ENCODE peak calls at places on chromosomes 4 and X, in five cellular contexts. One of them, this sample, is unnamed. For H3K27me3, the result is how much of the 10 kb centered on the place peaks cover.

GRCh38 chrX:119477812-119478232 is 9.6 kb downstream of the SLC25A5 start:
- DNase-seq in heart left ventricle: no peak
- DNase-seq in ovary: peak
- DNase-seq in left lung: no peak
- DNase-seq in lung: no peak
- DNase-seq in this sample: peak

GRCh38 chr4:37976991-37977470 is 16.8 kb downstream of the PTTG2 start:
- DNase-seq in heart left ventricle: peak
- DNase-seq in ovary: peak
- DNase-seq in left lung: peak
- DNase-seq in lung: peak
- DNase-seq in this sample: peak

GRCh38 chr4:38673109-38673978 is 9.3 kb downstream of the KLF3 start:
- DNase-seq in heart left ventricle: peak
- DNase-seq in ovary: peak
- DNase-seq in left lung: peak
- DNase-seq in lung: peak
- DNase-seq in this sample: peak

GRCh38 chr4:186723207-186724047 is at the start of gene FAT1:
- DNase-seq in heart left ventricle: peak
- DNase-seq in ovary: peak
- DNase-seq in left lung: peak
- DNase-seq in lung: peak
- DNase-seq in this sample: peak

GRCh38 chr4:75924309-75924708 is 16.5 kb downstream of the NAAA start:
- DNase-seq in heart left ventricle: no peak
- DNase-seq in ovary: no peak
- DNase-seq in left lung: no peak
- DNase-seq in lung: no peak
- DNase-seq in this sample: no peak

GRCh38 chrX:40152706-40153334 is 55.1 kb upstream of the BCOR start:
- DNase-seq in heart left ventricle: peak
- DNase-seq in ovary: no peak
- DNase-seq in left lung: peak
- DNase-seq in lung: no peak
- DNase-seq in this sample: peak

GRCh38 chr4:78369691-78370090 is 181.9 kb upstream of the ANXA3 start:
- DNase-seq in heart left ventricle: no peak
- DNase-seq in ovary: no peak
- DNase-seq in left lung: no peak
- DNase-seq in lung: no peak
- DNase-seq in this sample: no peak

GRCh38 chrX:132426695-132427281 is 62.0 kb downstream of the MBNL3 start:
- DNase-seq in heart left ventricle: no peak
- DNase-seq in ovary: no peak
- DNase-seq in left lung: no peak
- DNase-seq in lung: no peak
- DNase-seq in this sample: no peak

GRCh38 chr4:3218824-3219760 is 29.9 kb upstream of the MSANTD1 start:
- DNase-seq in heart left ventricle: no peak
- DNase-seq in ovary: no peak
- DNase-seq in left lung: peak
- DNase-seq in lung: no peak
- DNase-seq in this sample: no peak

GRCh38 chr4:7973545-7973981 is 33.9 kb upstream of the AFAP1 start:
- DNase-seq in heart left ventricle: peak
- DNase-seq in ovary: no peak
- DNase-seq in left lung: no peak
- DNase-seq in lung: no peak
- DNase-seq in this sample: no peak

GRCh38 chrX:133935096-133935495 is 50.3 kb downstream of the GPC3 start:
- DNase-seq in heart left ventricle: no peak
- DNase-seq in ovary: no peak
- DNase-seq in left lung: no peak
- DNase-seq in lung: no peak
- DNase-seq in this sample: no peak

GRCh38 chrX:3184176-3184930 is 143.1 kb downstream of the ARSF start:
- DNase-seq in heart left ventricle: no peak
- DNase-seq in ovary: no peak
- DNase-seq in left lung: no peak
- DNase-seq in lung: no peak
- DNase-seq in this sample: peak

GRCh38 chr4:7530026-7530562 is 95.4 kb upstream of the PSAPL1 start:
- DNase-seq in heart left ventricle: no peak
- DNase-seq in ovary: no peak
- DNase-seq in left lung: peak
- DNase-seq in lung: no peak
- DNase-seq in this sample: no peak

GRCh38 chr4:187380181-187380581 is 615.4 kb upstream of the ZFP42 start:
- DNase-seq in heart left ventricle: no peak
- DNase-seq in ovary: no peak
- DNase-seq in left lung: no peak
- DNase-seq in lung: peak
- DNase-seq in this sample: no peak

GRCh38 chrX:1895583-1895982 is 280.7 kb downstream of the ASMT start:
- DNase-seq in heart left ventricle: no peak
- DNase-seq in ovary: no peak
- DNase-seq in left lung: no peak
- DNase-seq in lung: no peak
- DNase-seq in this sample: no peak

GRCh38 chr4:53721276-53721675 is 130.0 kb upstream of the LNX1 start:
- DNase-seq in heart left ventricle: no peak
- DNase-seq in ovary: no peak
- DNase-seq in left lung: no peak
- DNase-seq in lung: no peak
- DNase-seq in this sample: no peak
- H3K27ac ChIP-seq in heart left ventricle: no peak
- H3K27ac ChIP-seq in ovary: no peak
- H3K27ac ChIP-seq in left lung: no peak
- H3K27ac ChIP-seq in lung: no peak
- H3K27ac ChIP-seq in this sample: no peak

GRCh38 chr4:148434075-148434773 is 8.0 kb downstream of the NR3C2 start:
- DNase-seq in heart left ventricle: no peak
- DNase-seq in ovary: no peak
- DNase-seq in left lung: no peak
- DNase-seq in lung: no peak
- DNase-seq in this sample: no peak

GRCh38 chr4:148438047-148438446 is 4.2 kb downstream of the NR3C2 start:
- DNase-seq in heart left ventricle: no peak
- DNase-seq in ovary: no peak
- DNase-seq in left lung: no peak
- DNase-seq in lung: no peak
- DNase-seq in this sample: no peak

GRCh38 chr4:148435654-148436406 is 6.4 kb downstream of the NR3C2 start:
- DNase-seq in heart left ventricle: no peak
- DNase-seq in ovary: no peak
- DNase-seq in left lung: no peak
- DNase-seq in lung: no peak
- DNase-seq in this sample: no peak

GRCh38 chr4:148436512-148436911 is 5.7 kb downstream of the NR3C2 start:
- DNase-seq in heart left ventricle: no peak
- DNase-seq in ovary: no peak
- DNase-seq in left lung: no peak
- DNase-seq in lung: no peak
- DNase-seq in this sample: no peak

GRCh38 chr4:148437439-148437838 is 4.8 kb downstream of the NR3C2 start:
- DNase-seq in heart left ventricle: no peak
- DNase-seq in ovary: no peak
- DNase-seq in left lung: no peak
- DNase-seq in lung: no peak
- DNase-seq in this sample: no peak
- H3K27me3 ChIP-seq in heart left ventricle: under half
- H3K27me3 ChIP-seq in ovary: under half
- H3K27me3 ChIP-seq in left lung: under half
- H3K27me3 ChIP-seq in lung: under half
- H3K27me3 ChIP-seq in this sample: under half

GRCh38 chr4:42280327-42281095 is 116.8 kb upstream of the SHISA3 start:
- DNase-seq in heart left ventricle: no peak
- DNase-seq in ovary: no peak
- DNase-seq in left lung: no peak
- DNase-seq in lung: no peak
- DNase-seq in this sample: no peak
- H3K4me3 ChIP-seq in heart left ventricle: no peak
- H3K4me3 ChIP-seq in ovary: no peak
- H3K4me3 ChIP-seq in left lung: no peak
- H3K4me3 ChIP-seq in lung: no peak
- H3K4me3 ChIP-seq in this sample: no peak

GRCh38 chr4:24322517-24322916 is 261.8 kb downstream of the DHX15 start:
- DNase-seq in heart left ventricle: no peak
- DNase-seq in ovary: no peak
- DNase-seq in left lung: no peak
- DNase-seq in lung: no peak
- DNase-seq in this sample: no peak

GRCh38 chr4:24321151-24321550 is 263.2 kb downstream of the DHX15 start:
- DNase-seq in heart left ventricle: no peak
- DNase-seq in ovary: no peak
- DNase-seq in left lung: no peak
- DNase-seq in lung: no peak
- DNase-seq in this sample: no peak

GRCh38 chr4:24322986-24323385 is 261.4 kb downstream of the DHX15 start:
- DNase-seq in heart left ventricle: no peak
- DNase-seq in ovary: no peak
- DNase-seq in left lung: no peak
- DNase-seq in lung: no peak
- DNase-seq in this sample: no peak

DNA sequence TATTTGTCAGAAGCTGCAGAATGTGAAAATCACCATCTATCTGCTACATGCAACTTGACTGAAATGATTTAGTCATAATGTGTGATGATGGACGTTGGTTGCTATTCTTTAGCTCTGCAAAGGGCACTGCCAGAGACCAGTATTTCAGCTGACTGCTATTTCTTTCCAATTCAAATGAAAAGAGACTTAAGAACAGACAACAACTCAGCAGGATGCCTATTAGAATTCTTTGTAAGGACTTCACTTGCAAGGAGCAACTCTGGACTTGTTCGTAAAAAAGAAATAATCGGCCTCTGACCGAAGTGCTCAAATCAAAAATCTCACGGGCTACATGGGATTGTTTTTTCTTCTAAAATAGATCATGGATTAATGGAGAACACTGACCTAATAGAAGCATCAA is 262.7 kb downstream of the DHX15 start:
- DNase-seq in heart left ventricle: no peak
- DNase-seq in ovary: no peak
- DNase-seq in left lung: no peak
- DNase-seq in lung: no peak
- DNase-seq in this sample: no peak
- H3K27ac ChIP-seq in heart left ventricle: no peak
- H3K27ac ChIP-seq in ovary: no peak
- H3K27ac ChIP-seq in left lung: no peak
- H3K27ac ChIP-seq in lung: no peak
- H3K27ac ChIP-seq in this sample: no peak

GRCh38 chr4:24473309-24473721 is 111.0 kb downstream of the DHX15 start:
- DNase-seq in heart left ventricle: no peak
- DNase-seq in ovary: peak
- DNase-seq in left lung: no peak
- DNase-seq in lung: no peak
- DNase-seq in this sample: no peak

GRCh38 chr4:24475756-24476155 is 108.6 kb downstream of the DHX15 start:
- DNase-seq in heart left ventricle: no peak
- DNase-seq in ovary: no peak
- DNase-seq in left lung: no peak
- DNase-seq in lung: no peak
- DNase-seq in this sample: no peak

GRCh38 chr4:24472514-24473308 is 111.6 kb downstream of the DHX15 start:
- DNase-seq in heart left ventricle: peak
- DNase-seq in ovary: peak
- DNase-seq in left lung: peak
- DNase-seq in lung: peak
- DNase-seq in this sample: peak

GRCh38 chr4:24470681-24471622 is 113.4 kb downstream of the DHX15 start:
- DNase-seq in heart left ventricle: peak
- DNase-seq in ovary: peak
- DNase-seq in left lung: peak
- DNase-seq in lung: no peak
- DNase-seq in this sample: peak

DNA sequence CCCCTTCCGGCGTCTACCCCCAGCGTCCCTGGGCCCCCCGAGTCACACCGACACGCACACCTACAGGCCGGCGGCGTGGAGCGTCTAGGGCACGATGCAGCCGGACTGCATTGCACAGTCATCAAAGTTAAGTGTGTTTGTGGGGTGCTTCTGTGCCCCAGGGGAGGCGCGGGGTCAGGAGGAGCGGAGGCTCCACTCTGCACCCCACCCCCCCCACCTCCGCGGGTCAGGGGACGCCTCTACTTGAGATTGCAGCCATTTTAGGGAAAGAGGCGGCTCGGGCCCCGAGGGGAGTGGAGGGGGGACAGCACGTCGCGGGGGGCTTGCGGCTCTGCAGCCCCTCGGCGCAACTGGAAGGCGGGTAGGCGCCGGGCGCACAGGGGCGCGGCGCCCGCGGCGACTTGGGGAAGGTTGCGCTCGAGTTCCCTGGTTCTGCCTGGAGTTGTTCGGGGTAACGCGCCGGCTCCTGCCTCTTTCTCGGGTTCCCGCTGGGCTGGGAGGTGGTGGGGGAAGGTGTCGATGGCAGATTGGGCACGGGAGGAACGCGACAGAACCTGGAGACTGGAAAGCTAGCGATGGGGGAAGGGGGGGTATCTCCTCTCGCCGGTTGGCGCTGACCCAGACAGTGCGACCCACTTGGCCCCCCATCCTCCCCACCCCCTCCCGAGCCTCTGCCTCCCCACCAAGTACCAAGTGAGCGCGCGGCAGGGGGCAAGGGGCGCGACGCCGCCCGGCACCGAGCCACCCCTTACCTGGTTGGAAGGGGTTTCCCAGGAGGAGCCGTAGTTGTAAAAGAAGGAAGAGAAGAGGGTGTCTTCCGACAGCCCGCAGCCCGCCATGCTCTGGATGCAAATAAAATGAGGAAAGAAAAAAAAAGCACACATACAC is 112.5 kb downstream of the DHX15 start:
- DNase-seq in heart left ventricle: no peak
- DNase-seq in ovary: peak
- DNase-seq in left lung: peak
- DNase-seq in lung: no peak
- DNase-seq in this sample: no peak
- H3K27me3 ChIP-seq in heart left ventricle: half or more
- H3K27me3 ChIP-seq in ovary: under half
- H3K27me3 ChIP-seq in left lung: under half
- H3K27me3 ChIP-seq in lung: under half
- H3K27me3 ChIP-seq in this sample: under half

DNA sequence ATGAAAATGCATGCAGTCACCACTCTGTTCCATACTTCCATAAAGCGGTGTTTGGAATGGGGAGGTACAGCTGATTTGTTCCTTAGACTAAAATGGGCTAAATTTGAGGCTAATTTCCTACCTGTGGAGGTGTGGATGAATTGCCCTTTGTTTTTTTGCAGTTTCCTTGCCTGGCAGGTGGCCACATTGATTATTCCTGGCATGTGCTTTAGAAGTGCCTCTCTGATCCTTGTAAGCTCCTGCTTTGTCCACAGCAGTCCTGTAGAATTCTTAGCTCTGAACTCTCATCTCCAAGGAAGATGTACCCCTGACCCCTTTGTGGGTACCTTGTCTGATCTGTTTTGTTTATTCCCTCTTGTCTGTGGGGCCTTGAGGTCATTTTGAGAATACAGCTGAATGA is 136.8 kb downstream of the ADGRL3 start:
- DNase-seq in heart left ventricle: no peak
- DNase-seq in ovary: no peak
- DNase-seq in left lung: no peak
- DNase-seq in lung: no peak
- DNase-seq in this sample: no peak
- H3K4me3 ChIP-seq in heart left ventricle: no peak
- H3K4me3 ChIP-seq in ovary: no peak
- H3K4me3 ChIP-seq in left lung: no peak
- H3K4me3 ChIP-seq in lung: no peak
- H3K4me3 ChIP-seq in this sample: no peak

This sample was measured in tibial artery.